ENCODE peak calls at places on chromosomes 7 and 10, in nine cellular contexts. A is adrenal gland, T is GM12878, R is fibroblast of lung, U is body of pancreas, X is trophoblast cell, Q is lower lobe of right lung, C is IMR-90, Y is cardiac muscle cell. V is an unnamed sample.
A peak's percentile ranks its signal among the peaks of the same experiment; 100 is the strongest.

GRCh38 chr7:158728911-158729645 is 24.5 kb upstream of the NCAPG2 start:
- DNase-seq in A (no peak), T (no peak), R (no peak), U (no peak), X (no peak), Q (no peak), C (no peak), Y (no peak), V (no peak)

GRCh38 chr7:44461387-44461786 is 29.1 kb downstream of the NUDCD3 start:
- DNase-seq in A (no peak), T (peak; percentile 39), R (peak; percentile 65), U (no peak), X (no peak), Q (no peak), C (peak; percentile 79), Y (no peak), V (no peak)

GRCh38 chr7:18444856-18445255 is 50.7 kb upstream of the HDAC9 start:
- DNase-seq in A (no peak), T (no peak), R (no peak), U (no peak), X (no peak), Q (no peak), C (no peak), Y (no peak), V (no peak)

GRCh38 chr7:133530682-133531081 is 277.8 kb downstream of the EXOC4 start:
- DNase-seq in A (no peak), T (no peak), R (peak; percentile 91), U (no peak), X (no peak), Q (no peak), C (peak; percentile 63), Y (no peak), V (no peak)

GRCh38 chr7:28083998-28084985 is 96.3 kb downstream of the JAZF1 start:
- DNase-seq in A (no peak), T (no peak), R (no peak), U (no peak), X (no peak), Q (no peak), C (no peak), Y (no peak), V (no peak)

GRCh38 chr7:51366930-51367613 is 50.5 kb upstream of the COBL start:
- DNase-seq in A (peak; percentile 20), T (no peak), R (peak; percentile 40), U (peak; percentile 64), X (peak; percentile 83), Q (no peak), C (peak; percentile 26), Y (peak; percentile 83), V (peak; percentile 74)

GRCh38 chr7:49127359-49127848 is 203.1 kb downstream of the CDC14C start:
- DNase-seq in A (no peak), T (no peak), R (no peak), U (no peak), X (no peak), Q (no peak), C (no peak), Y (no peak), V (no peak)

GRCh38 chr7:159329979-159330378 is 185.3 kb upstream of the VIPR2 start:
- DNase-seq in A (no peak), T (no peak), R (no peak), U (no peak), X (no peak), Q (no peak), C (no peak), Y (no peak), V (no peak)

GRCh38 chr7:100053201-100053600 is 3.6 kb downstream of the ZSCAN21 start:
- DNase-seq in A (peak; percentile 60), T (no peak), R (peak; percentile 57), U (peak; percentile 81), X (peak; percentile 71), Q (no peak), C (peak; percentile 86), Y (peak; percentile 35), V (peak; percentile 93)

GRCh38 chr7:22726345-22726848 is 603 bp upstream of the IL6 start:
- DNase-seq in A (no peak), T (no peak), R (peak; percentile 85), U (peak; percentile 54), X (peak; percentile 80), Q (peak; percentile 66), C (peak; percentile 90), Y (peak; percentile 58), V (peak; percentile 72)

GRCh38 chr7:123327661-123328060 is 127.9 kb upstream of the SLC13A1 start:
- DNase-seq in A (no peak), T (no peak), R (no peak), U (no peak), X (peak; percentile 1), Q (no peak), C (no peak), Y (no peak), V (peak; percentile 5)

GRCh38 chr7:128841961-128842673 is 11.9 kb downstream of the FLNC start:
- DNase-seq in A (no peak), T (no peak), R (peak; percentile 58), U (peak; percentile 42), X (peak; percentile 60), Q (peak; percentile 63), C (peak; percentile 69), Y (peak; percentile 67), V (peak; percentile 97)

GRCh38 chr10:80357000-80357803 is 621 bp downstream of the DYDC2 start:
- DNase-seq in A (no peak), T (no peak), R (no peak), U (peak; percentile 13), X (no peak), Q (no peak), C (no peak), Y (peak; percentile 58), V (no peak)

GRCh38 chr7:84454174-84454959 is 259.8 kb upstream of the SEMA3A start:
- DNase-seq in A (no peak), T (no peak), R (no peak), U (no peak), X (no peak), Q (no peak), C (no peak), Y (no peak), V (peak; percentile 82)

GRCh38 chr10:44818721-44819127 is 92.4 kb upstream of the TMEM72 start:
- DNase-seq in A (no peak), T (no peak), R (peak; percentile 65), U (no peak), X (no peak), Q (no peak), C (peak; percentile 50), Y (peak; percentile 55), V (no peak)

GRCh38 chr7:158633055-158633956 is 45.7 kb upstream of the PTPRN2 start:
- DNase-seq in A (no peak), T (peak; percentile 11), R (no peak), U (no peak), X (no peak), Q (no peak), C (no peak), Y (no peak), V (no peak)

GRCh38 chr7:20219446-20220292 is 2.5 kb upstream of the MACC1 start:
- DNase-seq in A (peak; percentile 29), T (peak; percentile 99), R (peak; percentile 99), U (peak; percentile 92), X (peak; percentile 97), Q (peak; percentile 81), C (peak; percentile 99), Y (no peak), V (no peak)

GRCh38 chr10:95906675-95907453 is 911 bp upstream of the CC2D2B start:
- DNase-seq in A (peak; percentile 52), T (peak; percentile 25), R (peak; percentile 65), U (peak; percentile 45), X (peak; percentile 68), Q (peak; percentile 50), C (peak; percentile 67), Y (peak; percentile 74), V (peak; percentile 75)
- H3K27ac ChIP-seq in A (peak overlapping the region; percentile 93), T (peak overlapping the region; percentile 79), R (peak overlapping the region; percentile 75), U (peak overlapping the region; percentile 84), X (peak overlapping the region; percentile 73), Q (peak overlapping the region; percentile 77), C (peak overlapping the region; percentile 79), Y (peak overlapping the region; percentile 82), V (peak overlapping the region; percentile 34)

GRCh38 chr7:107980171-107980570 is 22.8 kb downstream of the LAMB1 start:
- DNase-seq in A (no peak), T (no peak), R (no peak), U (no peak), X (peak; percentile 97), Q (no peak), C (no peak), Y (no peak), V (peak; percentile 27)
- H3K27ac ChIP-seq in A (no peak overlapping the region), T (no peak overlapping the region), R (no peak overlapping the region), U (no peak overlapping the region), X (peak overlapping the region; percentile 11), Q (no peak overlapping the region), C (no peak overlapping the region), Y (no peak overlapping the region), V (no peak overlapping the region)

GRCh38 chr7:74063223-74063641 is 20.4 kb upstream of the LIMK1 start:
- DNase-seq in A (peak; percentile 27), T (no peak), R (no peak), U (no peak), X (no peak), Q (peak; percentile 39), C (no peak), Y (no peak), V (no peak)
- H3K27ac ChIP-seq in A (peak overlapping the region; percentile 89), T (no peak overlapping the region), R (no peak overlapping the region), U (peak overlapping the region; percentile 97), X (no peak overlapping the region), Q (peak overlapping the region; percentile 93), C (no peak overlapping the region), Y (no peak overlapping the region), V (no peak overlapping the region)

GRCh38 chr10:6564367-6564766 is 15.7 kb downstream of the PRKCQ start:
- DNase-seq in A (no peak), T (no peak), R (no peak), U (no peak), X (no peak), Q (no peak), C (no peak), Y (no peak), V (no peak)

GRCh38 chr10:6565588-6565987 is 14.5 kb downstream of the PRKCQ start:
- DNase-seq in A (no peak), T (no peak), R (no peak), U (no peak), X (peak; percentile 2), Q (no peak), C (no peak), Y (no peak), V (no peak)

GRCh38 chr10:6569259-6569658 is 10.8 kb downstream of the PRKCQ start:
- DNase-seq in A (no peak), T (no peak), R (no peak), U (no peak), X (no peak), Q (no peak), C (no peak), Y (no peak), V (no peak)

GRCh38 chr10:6567894-6568293 is 12.2 kb downstream of the PRKCQ start:
- DNase-seq in A (no peak), T (no peak), R (no peak), U (no peak), X (no peak), Q (no peak), C (no peak), Y (no peak), V (no peak)

DNA sequence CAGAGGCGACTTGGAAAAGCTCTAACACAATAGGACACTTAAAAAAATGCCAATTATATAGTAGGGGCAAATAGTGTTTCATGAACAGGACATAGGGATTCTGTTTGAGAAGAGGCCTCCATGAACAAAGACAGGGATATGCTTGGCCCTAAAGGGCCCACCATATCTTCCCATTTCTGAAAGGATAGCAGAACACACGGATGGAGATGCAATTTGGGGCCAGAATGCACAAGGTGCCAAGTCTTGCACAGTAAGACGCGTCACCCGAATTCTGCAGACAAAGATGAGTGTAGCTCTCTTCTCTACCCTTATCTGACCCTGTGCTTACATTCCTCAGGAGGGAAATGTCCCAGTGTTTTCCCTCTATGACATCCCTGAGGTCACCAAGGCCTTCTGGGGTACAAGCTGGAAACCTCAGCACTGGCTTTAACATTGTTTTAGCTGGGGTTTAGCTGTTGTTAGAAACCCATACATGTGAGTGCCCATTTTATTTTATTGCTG is 12.8 kb downstream of the PRKCQ start:
- DNase-seq in A (no peak), T (no peak), R (no peak), U (no peak), X (no peak), Q (no peak), C (no peak), Y (no peak), V (no peak)
- H3K27ac ChIP-seq in A (no peak overlapping the region), T (no peak overlapping the region), R (no peak overlapping the region), U (no peak overlapping the region), X (no peak overlapping the region), Q (no peak overlapping the region), C (no peak overlapping the region), Y (no peak overlapping the region), V (no peak overlapping the region)